ENCODE peak calls at places on chromosome 6, in ten cellular contexts. M is uterus, F is spleen, D is HCT116, G is Peyer's patch, V is heart left ventricle, T is body of pancreas, W is stomach, K is endothelial cell of umbilical vein, B is esophagus muscularis mucosa. E is an unnamed sample.

GRCh38 chr6:163248051-163248450 is 166.5 kb upstream of the QKI start:
- DNase-seq in G (no peak), D (no peak), F (no peak), T (no peak), K (no peak), B (peak; percentile 50), W (no peak), M (no peak), V (no peak), E (no peak)

GRCh38 chr6:83474309-83474708 is 38.0 kb upstream of the PRSS35 start:
- DNase-seq in M (no peak), B (no peak), G (no peak), K (no peak), W (no peak), D (no peak), T (no peak), V (no peak), F (no peak), E (no peak)

GRCh38 chr6:14661188-14661587 is 543.6 kb downstream of the CD83 start:
- DNase-seq in T (peak; percentile 27), M (no peak), B (no peak), W (no peak), D (no peak), F (no peak), G (no peak), V (no peak), K (no peak), E (no peak)

GRCh38 chr6:107618672-107619071 is 128.8 kb downstream of the SOBP start:
- DNase-seq in T (no peak), W (no peak), B (no peak), G (no peak), F (peak; percentile 80), M (no peak), V (no peak), K (no peak), D (no peak), E (peak; percentile 58)

GRCh38 chr6:16762265-16762546 is 946 bp upstream of the ATXN1 start:
- DNase-seq in V (no peak), F (no peak), D (no peak), G (no peak), K (no peak), B (no peak), T (no peak), M (no peak), W (no peak), E (peak; percentile 12)

GRCh38 chr6:141719476-141719875 is 413.2 kb upstream of the GJE1 start:
- DNase-seq in T (no peak), K (no peak), D (no peak), V (no peak), G (no peak), B (no peak), W (no peak), M (no peak), F (no peak), E (no peak)

GRCh38 chr6:3410385-3411360 is 46.2 kb downstream of the SLC22A23 start:
- DNase-seq in B (no peak), M (no peak), K (peak; percentile 59), G (peak; percentile 73), D (peak; percentile 51), T (peak; percentile 80), W (peak; percentile 61), V (peak; percentile 46), F (no peak), E (no peak)

GRCh38 chr6:147023148-147023547 is 181.1 kb upstream of the STXBP5 start:
- DNase-seq in F (no peak), M (no peak), W (no peak), G (no peak), B (no peak), K (no peak), T (no peak), V (no peak), D (no peak), E (no peak)

GRCh38 chr6:89828988-89829590 is 591 bp upstream of the CASP8AP2 start:
- DNase-seq in D (no peak), G (no peak), K (no peak), M (no peak), T (no peak), V (no peak), F (peak; percentile 81), W (no peak), B (no peak), E (no peak)

GRCh38 chr6:89830385-89830809 is 717 bp downstream of the CASP8AP2 start:
- DNase-seq in K (no peak), F (no peak), M (no peak), V (no peak), T (no peak), G (no peak), B (no peak), D (no peak), W (no peak), E (no peak)

GRCh38 chr6:89834884-89835792 is 5.5 kb downstream of the CASP8AP2 start:
- DNase-seq in G (no peak), B (no peak), K (no peak), M (no peak), T (no peak), D (no peak), F (no peak), W (no peak), V (no peak), E (no peak)

GRCh38 chr6:89826029-89826528 is 3.6 kb upstream of the CASP8AP2 start:
- DNase-seq in B (no peak), M (no peak), F (no peak), K (no peak), D (no peak), W (no peak), T (no peak), G (no peak), V (no peak), E (no peak)

DNA sequence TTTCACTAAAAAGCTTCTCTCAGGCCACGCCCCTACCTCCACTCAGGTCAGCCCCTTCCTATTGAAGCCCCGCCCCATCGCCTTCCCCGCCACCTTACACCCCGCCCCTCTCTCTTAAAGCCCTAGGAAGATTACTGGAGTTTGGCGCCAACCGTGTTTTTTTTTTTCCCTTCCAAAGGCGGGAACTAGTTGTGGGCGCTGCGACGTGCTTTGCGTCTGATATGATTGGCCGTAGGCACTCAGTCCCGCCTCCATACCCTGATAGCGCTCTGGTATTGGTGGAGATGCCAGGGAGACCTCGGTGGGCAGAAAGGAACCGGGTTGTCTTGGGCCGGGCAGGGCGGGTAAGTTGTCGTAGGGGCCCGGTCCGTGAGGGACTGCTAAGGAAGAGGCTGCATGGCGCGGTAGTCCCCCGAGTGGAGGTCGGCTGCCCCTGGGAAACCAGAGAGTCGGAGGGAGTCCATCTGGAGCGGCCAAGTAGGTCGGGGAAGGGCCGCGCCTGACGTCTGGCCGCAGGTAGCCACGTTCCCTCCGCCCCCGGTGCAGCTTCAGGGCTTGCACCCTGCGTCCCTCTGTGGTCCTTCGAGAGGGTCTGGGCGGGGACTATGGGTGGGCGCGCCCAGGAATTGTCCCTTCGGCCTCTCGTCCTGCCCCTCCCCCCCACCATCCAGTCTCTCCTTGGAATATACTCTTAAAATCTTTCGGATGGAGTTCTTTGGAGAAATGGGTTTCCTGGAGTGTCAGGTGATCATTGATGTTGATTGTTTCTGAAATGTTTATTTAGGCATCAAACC is at the start of gene CASP8AP2:
- DNase-seq in G (peak; percentile 92), D (peak; percentile 99), M (peak; percentile 91), W (peak; percentile 95), V (peak; percentile 94), K (peak; percentile 100), T (peak; percentile 98), F (peak; percentile 95), B (peak; percentile 99), E (peak; percentile 82)
- TF ChIP-seq POLR2A in G (peak; percentile 25), D (peak; percentile 81), M (peak; percentile 71), W (peak; percentile 42), V (peak; percentile 93), K (peak; percentile 50), T (peak; percentile 68), F (no peak), B (no peak), E (peak; percentile 72)

GRCh38 chr6:30074331-30075093 is 1.1 kb downstream of the RNF39 start:
- DNase-seq in B (no peak), T (no peak), D (no peak), M (no peak), K (no peak), W (no peak), V (no peak), F (no peak), G (no peak), E (no peak)
- TF ChIP-seq POLR2A in B (no peak), T (no peak), D (no peak), M (no peak), K (no peak), W (no peak), V (no peak), F (no peak), G (no peak), E (no peak)

GRCh38 chr6:148343028-148343374 is 363 bp downstream of the SASH1 start:
- DNase-seq in K (no peak), B (no peak), V (peak; percentile 33), D (no peak), M (peak; percentile 30), G (no peak), T (peak; percentile 11), W (no peak), F (peak; percentile 77), E (no peak)

GRCh38 chr6:148340586-148341297 is 1.9 kb upstream of the SASH1 start:
- DNase-seq in K (peak; percentile 80), V (no peak), T (no peak), W (no peak), B (no peak), F (no peak), M (no peak), D (no peak), G (no peak), E (no peak)

GRCh38 chr6:148343383-148343782 is 745 bp downstream of the SASH1 start:
- DNase-seq in D (no peak), W (no peak), T (no peak), V (no peak), G (no peak), B (no peak), M (no peak), K (peak; percentile 60), F (no peak), E (no peak)

GRCh38 chr6:148339766-148340165 is 2.9 kb upstream of the SASH1 start:
- DNase-seq in M (no peak), B (no peak), D (no peak), W (no peak), V (no peak), G (no peak), F (no peak), T (no peak), K (no peak), E (no peak)

DNA sequence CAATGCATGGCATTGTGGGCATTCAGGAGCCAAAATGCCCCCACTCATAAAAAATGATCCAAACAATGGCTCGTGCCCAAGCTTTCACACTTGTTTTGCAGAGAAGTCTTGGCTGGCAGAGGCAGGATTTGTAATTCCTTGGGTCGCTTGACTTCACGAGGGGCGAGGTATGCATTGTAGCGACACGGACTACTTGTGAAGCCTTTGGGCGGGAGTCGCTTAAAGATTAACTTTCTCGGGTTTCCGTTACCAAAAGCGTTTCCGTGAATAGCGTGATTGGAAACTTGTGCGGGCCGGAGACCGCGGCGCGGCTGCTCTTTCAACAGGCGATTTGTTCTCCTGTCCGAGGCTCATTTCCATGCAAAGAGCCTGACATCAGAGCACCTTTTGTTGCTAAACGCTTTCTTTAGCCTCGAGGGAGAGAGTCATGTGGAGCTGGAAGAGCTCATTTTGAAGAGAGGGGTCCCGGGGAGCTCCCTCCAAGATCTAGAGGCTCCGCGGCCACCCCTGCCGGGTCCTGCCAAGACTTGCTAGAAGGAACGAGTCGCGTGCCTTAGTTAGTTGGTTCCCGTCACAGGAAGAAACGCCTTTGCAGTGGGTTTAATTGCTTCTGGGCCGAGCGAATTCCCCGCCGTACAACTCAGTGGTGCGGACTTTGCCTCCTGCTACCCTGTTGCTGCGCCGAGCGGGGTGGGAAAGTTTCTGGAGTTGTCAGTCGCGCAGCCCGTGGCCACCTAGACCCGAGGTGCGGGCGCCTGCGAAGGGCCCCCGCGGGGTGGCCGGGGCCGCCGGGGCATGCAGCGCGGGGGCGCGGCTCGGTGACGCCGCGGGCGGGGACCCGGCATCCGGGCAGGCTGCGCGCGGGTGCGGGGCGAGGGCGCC is at the start of gene SASH1:
- DNase-seq in K (peak; percentile 89), W (peak; percentile 57), G (peak; percentile 82), T (peak; percentile 78), V (peak; percentile 71), D (peak; percentile 62), F (peak; percentile 76), B (peak; percentile 92), M (peak; percentile 57), E (no peak)
- TF ChIP-seq POLR2A in K (no peak), W (no peak), G (peak; percentile 21), T (peak; percentile 70), V (peak; percentile 50), D (peak; percentile 63), F (no peak), B (no peak), M (peak; percentile 10), E (no peak)

GRCh38 chr6:166197361-166197760 is 29.7 kb upstream of the TBXT start:
- DNase-seq in M (no peak), W (no peak), B (no peak), K (no peak), T (no peak), G (no peak), D (no peak), V (no peak), F (no peak), E (no peak)

GRCh38 chr6:166194885-166195860 is 27.5 kb upstream of the TBXT start:
- DNase-seq in T (peak; percentile 24), G (no peak), V (no peak), M (no peak), D (no peak), K (no peak), F (no peak), B (no peak), W (no peak), E (no peak)

GRCh38 chr6:166192136-166192535 is 24.5 kb upstream of the TBXT start:
- DNase-seq in W (no peak), F (no peak), D (no peak), M (no peak), V (no peak), B (no peak), G (no peak), T (no peak), K (no peak), E (no peak)

GRCh38 chr6:166195861-166196238 is 28.2 kb upstream of the TBXT start:
- DNase-seq in G (no peak), T (no peak), V (no peak), W (no peak), F (no peak), K (no peak), D (no peak), B (no peak), M (no peak), E (no peak)

DNA sequence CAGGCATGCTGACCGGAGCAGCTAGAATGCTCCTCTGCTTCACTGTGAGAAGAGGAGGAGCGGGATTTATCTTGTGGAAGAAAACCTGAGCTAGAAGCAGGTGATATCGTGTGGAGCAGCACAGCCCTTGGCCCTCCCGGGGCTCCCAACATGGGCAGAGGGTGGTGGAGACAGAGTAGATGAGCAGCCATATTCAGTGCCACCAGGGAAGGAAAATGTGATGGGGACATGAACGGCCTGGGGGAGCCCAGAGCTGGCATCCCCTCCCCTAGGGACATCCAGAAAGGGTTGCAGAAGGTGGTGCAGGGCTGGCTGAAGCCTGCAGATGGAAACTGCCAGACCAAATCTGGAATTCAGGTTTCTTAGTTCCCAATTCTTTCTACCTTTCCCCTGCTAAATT is 24.9 kb upstream of the TBXT start:
- DNase-seq in M (no peak), F (no peak), T (no peak), K (no peak), D (no peak), W (no peak), G (no peak), V (no peak), B (no peak), E (no peak)
- TF ChIP-seq POLR2A in M (no peak), F (no peak), T (no peak), K (no peak), D (no peak), W (no peak), G (no peak), V (no peak), B (no peak), E (no peak)